ENCODE peak calls at places on chromosome 17, in eight cellular contexts. Y is brain microvascular endothelial cell; H is AG10803; O is heart left ventricle; F is effector CD8-positive, alpha-beta T cell; R is SK-N-DZ; P is stimulated activated CD4-positive, alpha-beta T cell treated with anti-CD3 and anti-CD28 coated beads, TNF-alpha, amount 100 ng/mL, for 1 hour; Z is posterior cingulate gyrus. M is an unnamed sample.

GRCh38 chr17:30372755-30373154 is 6.0 kb upstream of the CPD start:
- DNase-seq in Y (no peak), R (no peak), P (no peak), O (no peak), H (peak; percentile 17), F (no peak), Z (no peak), M (peak; percentile 15)

GRCh38 chr17:10149573-10150399 is 48.6 kb downstream of the GAS7 start:
- DNase-seq in R (no peak), F (no peak), O (no peak), P (no peak), H (peak; percentile 84), Y (peak; percentile 25), Z (peak; percentile 1), M (no peak)

GRCh38 chr17:61065263-61065773 is 334.3 kb upstream of the TBX2 start:
- DNase-seq in Z (no peak), O (no peak), H (peak; percentile 43), R (no peak), P (no peak), Y (peak; percentile 61), F (no peak), M (peak; percentile 6)

GRCh38 chr17:65531508-65532431 is 29.7 kb downstream of the AXIN2 start:
- DNase-seq in F (no peak), Z (no peak), R (no peak), H (peak; percentile 76), O (peak; percentile 43), Y (no peak), P (no peak), M (no peak)

GRCh38 chr17:42518755-42519545 is 17.1 kb upstream of the NAGLU start:
- DNase-seq in Z (no peak), Y (peak; percentile 24), H (peak; percentile 25), O (peak; percentile 73), F (no peak), P (no peak), R (no peak), M (peak; percentile 65)

GRCh38 chr17:40541060-40541872 is 24.0 kb downstream of the CCR7 start:
- DNase-seq in P (no peak), R (no peak), H (no peak), Z (peak; percentile 64), F (peak; percentile 46), Y (no peak), O (no peak), M (no peak)

GRCh38 chr17:82338858-82339633 is 5.5 kb upstream of the SECTM1 start:
- DNase-seq in R (no peak), Z (peak; percentile 85), Y (peak; percentile 72), P (no peak), F (no peak), H (peak; percentile 66), O (no peak), M (peak; percentile 78)

GRCh38 chr17:69143683-69144231 is 2.1 kb upstream of the ABCA6 start:
- DNase-seq in H (no peak), P (no peak), Z (no peak), F (no peak), O (no peak), R (no peak), Y (no peak), M (no peak)

GRCh38 chr17:67245073-67245693 is at the start of gene HELZ:
- DNase-seq in Z (peak; percentile 93), O (peak; percentile 79), H (peak; percentile 82), F (peak; percentile 55), R (peak; percentile 85), Y (peak; percentile 69), P (peak; percentile 61), M (peak; percentile 86)

GRCh38 chr17:48871551-48872351 is 20.8 kb upstream of the ATP5MC1 start:
- DNase-seq in R (peak; percentile 66), H (no peak), Y (no peak), F (no peak), Z (no peak), O (peak; percentile 33), P (no peak), M (no peak)

GRCh38 chr17:74923538-74924249 is 379 bp upstream of the OTOP2 start:
- DNase-seq in O (peak; percentile 56), R (peak; percentile 43), Z (peak; percentile 95), F (peak; percentile 53), P (peak; percentile 68), Y (peak; percentile 6), H (peak; percentile 13), M (no peak)

GRCh38 chr17:37848690-37849616 is 75.3 kb upstream of the TBC1D3K start:
- DNase-seq in F (no peak), P (no peak), O (no peak), Y (peak; percentile 85), Z (no peak), R (no peak), H (peak; percentile 72), M (peak; percentile 70)

GRCh38 chr17:71799657-71800056 is 321.2 kb upstream of the SOX9 start:
- DNase-seq in R (no peak), Z (no peak), O (no peak), H (no peak), Y (no peak), P (no peak), F (no peak), M (no peak)

GRCh38 chr17:41895617-41896016 is 23.1 kb downstream of the ACLY start:
- DNase-seq in R (peak; percentile 55), Z (no peak), F (no peak), O (peak; percentile 33), Y (no peak), P (no peak), H (peak; percentile 70), M (no peak)

GRCh38 chr17:68570531-68570930 is 30.6 kb downstream of the FAM20A start:
- DNase-seq in O (no peak), R (no peak), H (peak; percentile 35), Z (no peak), Y (no peak), F (no peak), P (no peak), M (no peak)

GRCh38 chr17:35537569-35538209 is at the start of gene SLFN12L:
- DNase-seq in F (no peak), H (no peak), Y (no peak), O (peak; percentile 11), P (no peak), R (no peak), Z (no peak), M (no peak)

GRCh38 chr17:58447039-58447975 is 30.0 kb upstream of the RNF43 start:
- DNase-seq in H (peak; percentile 83), F (peak; percentile 36), Y (peak; percentile 81), Z (peak; percentile 89), P (peak; percentile 26), R (peak; percentile 86), O (peak; percentile 14), M (peak; percentile 72)